ENCODE peak calls at places on chromosomes 13 and 19, in ten cellular contexts. One of them, this sample, is unnamed.
A peak's percentile ranks its signal among the peaks of the same experiment; 100 is the strongest.

GRCh38 chr13:113116871-113117271 is 5.7 kb upstream of the F10 start:
- DNase-seq in BJ: no peak
- DNase-seq in IMR-90: no peak
- DNase-seq in progenitor cell of endocrine pancreas: no peak
- DNase-seq in foreskin keratinocyte: no peak
- DNase-seq in WERI-Rb-1: peak; percentile 6
- DNase-seq in upper lobe of right lung: no peak
- DNase-seq in dorsolateral prefrontal cortex: no peak
- DNase-seq in brain microvascular endothelial cell: no peak
- DNase-seq in retinal pigment epithelial cell: no peak
- DNase-seq in this sample: no peak

GRCh38 chr19:10142701-10143375 is 23.1 kb upstream of the EIF3G start:
- DNase-seq in retinal pigment epithelial cell: no peak
- DNase-seq in dorsolateral prefrontal cortex: no peak
- DNase-seq in upper lobe of right lung: peak; percentile 79
- DNase-seq in BJ: no peak
- DNase-seq in IMR-90: no peak
- DNase-seq in foreskin keratinocyte: no peak
- DNase-seq in progenitor cell of endocrine pancreas: no peak
- DNase-seq in brain microvascular endothelial cell: no peak
- DNase-seq in WERI-Rb-1: no peak
- DNase-seq in this sample: no peak

GRCh38 chr13:36418022-36418805 is 14.1 kb upstream of the CCNA1 start:
- DNase-seq in BJ: no peak
- DNase-seq in IMR-90: peak; percentile 58
- DNase-seq in foreskin keratinocyte: peak; percentile 60
- DNase-seq in WERI-Rb-1: no peak
- DNase-seq in progenitor cell of endocrine pancreas: no peak
- DNase-seq in retinal pigment epithelial cell: peak; percentile 64
- DNase-seq in upper lobe of right lung: no peak
- DNase-seq in dorsolateral prefrontal cortex: no peak
- DNase-seq in brain microvascular endothelial cell: peak; percentile 64
- DNase-seq in this sample: no peak

GRCh38 chr13:80086304-80086721 is 254.6 kb downstream of the SPRY2 start:
- DNase-seq in BJ: no peak
- DNase-seq in IMR-90: peak; percentile 60
- DNase-seq in progenitor cell of endocrine pancreas: no peak
- DNase-seq in retinal pigment epithelial cell: no peak
- DNase-seq in upper lobe of right lung: no peak
- DNase-seq in foreskin keratinocyte: peak; percentile 85
- DNase-seq in brain microvascular endothelial cell: no peak
- DNase-seq in dorsolateral prefrontal cortex: no peak
- DNase-seq in WERI-Rb-1: no peak
- DNase-seq in this sample: no peak

GRCh38 chr13:40469581-40470282 is 196.7 kb downstream of the FOXO1 start:
- DNase-seq in WERI-Rb-1: no peak
- DNase-seq in BJ: no peak
- DNase-seq in dorsolateral prefrontal cortex: no peak
- DNase-seq in foreskin keratinocyte: no peak
- DNase-seq in retinal pigment epithelial cell: no peak
- DNase-seq in progenitor cell of endocrine pancreas: no peak
- DNase-seq in upper lobe of right lung: no peak
- DNase-seq in IMR-90: no peak
- DNase-seq in brain microvascular endothelial cell: no peak
- DNase-seq in this sample: no peak

GRCh38 chr13:78468546-78469060 is 134.7 kb downstream of the POU4F1 start:
- DNase-seq in retinal pigment epithelial cell: no peak
- DNase-seq in upper lobe of right lung: no peak
- DNase-seq in foreskin keratinocyte: no peak
- DNase-seq in IMR-90: no peak
- DNase-seq in WERI-Rb-1: no peak
- DNase-seq in progenitor cell of endocrine pancreas: no peak
- DNase-seq in brain microvascular endothelial cell: no peak
- DNase-seq in dorsolateral prefrontal cortex: no peak
- DNase-seq in BJ: no peak
- DNase-seq in this sample: no peak

GRCh38 chr19:2478324-2478755 is 2.4 kb downstream of the GADD45B start:
- DNase-seq in upper lobe of right lung: peak; percentile 87
- DNase-seq in foreskin keratinocyte: peak; percentile 71
- DNase-seq in BJ: no peak
- DNase-seq in progenitor cell of endocrine pancreas: no peak
- DNase-seq in WERI-Rb-1: no peak
- DNase-seq in IMR-90: peak; percentile 64
- DNase-seq in brain microvascular endothelial cell: no peak
- DNase-seq in retinal pigment epithelial cell: no peak
- DNase-seq in dorsolateral prefrontal cortex: no peak
- DNase-seq in this sample: peak; percentile 49

GRCh38 chr13:110932588-110932987 is 17.7 kb upstream of the ANKRD10 start:
- DNase-seq in retinal pigment epithelial cell: no peak
- DNase-seq in dorsolateral prefrontal cortex: no peak
- DNase-seq in WERI-Rb-1: no peak
- DNase-seq in IMR-90: no peak
- DNase-seq in BJ: no peak
- DNase-seq in brain microvascular endothelial cell: no peak
- DNase-seq in foreskin keratinocyte: no peak
- DNase-seq in progenitor cell of endocrine pancreas: no peak
- DNase-seq in upper lobe of right lung: no peak
- DNase-seq in this sample: no peak

GRCh38 chr19:47331490-47331889 is 485 bp upstream of the C5AR2 start:
- DNase-seq in BJ: no peak
- DNase-seq in WERI-Rb-1: no peak
- DNase-seq in upper lobe of right lung: no peak
- DNase-seq in IMR-90: no peak
- DNase-seq in brain microvascular endothelial cell: no peak
- DNase-seq in dorsolateral prefrontal cortex: no peak
- DNase-seq in foreskin keratinocyte: no peak
- DNase-seq in progenitor cell of endocrine pancreas: no peak
- DNase-seq in retinal pigment epithelial cell: no peak
- DNase-seq in this sample: no peak

GRCh38 chr13:96817336-96817941 is 176.8 kb downstream of the OXGR1 start:
- DNase-seq in progenitor cell of endocrine pancreas: no peak
- DNase-seq in dorsolateral prefrontal cortex: no peak
- DNase-seq in retinal pigment epithelial cell: no peak
- DNase-seq in BJ: no peak
- DNase-seq in foreskin keratinocyte: no peak
- DNase-seq in brain microvascular endothelial cell: no peak
- DNase-seq in upper lobe of right lung: no peak
- DNase-seq in IMR-90: peak; percentile 10
- DNase-seq in WERI-Rb-1: no peak
- DNase-seq in this sample: no peak

GRCh38 chr19:11697284-11697855 is 41.4 kb downstream of the ZNF823 start:
- DNase-seq in brain microvascular endothelial cell: no peak
- DNase-seq in BJ: no peak
- DNase-seq in WERI-Rb-1: no peak
- DNase-seq in upper lobe of right lung: no peak
- DNase-seq in foreskin keratinocyte: no peak
- DNase-seq in progenitor cell of endocrine pancreas: no peak
- DNase-seq in retinal pigment epithelial cell: no peak
- DNase-seq in IMR-90: no peak
- DNase-seq in dorsolateral prefrontal cortex: no peak
- DNase-seq in this sample: no peak

GRCh38 chr19:11692127-11692790 is 46.5 kb downstream of the ZNF823 start:
- DNase-seq in BJ: no peak
- DNase-seq in brain microvascular endothelial cell: no peak
- DNase-seq in dorsolateral prefrontal cortex: no peak
- DNase-seq in IMR-90: no peak
- DNase-seq in progenitor cell of endocrine pancreas: no peak
- DNase-seq in upper lobe of right lung: no peak
- DNase-seq in foreskin keratinocyte: no peak
- DNase-seq in WERI-Rb-1: no peak
- DNase-seq in retinal pigment epithelial cell: no peak
- DNase-seq in this sample: no peak

GRCh38 chr19:11698231-11698630 is 40.5 kb downstream of the ZNF823 start:
- DNase-seq in dorsolateral prefrontal cortex: no peak
- DNase-seq in BJ: no peak
- DNase-seq in IMR-90: no peak
- DNase-seq in foreskin keratinocyte: no peak
- DNase-seq in WERI-Rb-1: no peak
- DNase-seq in retinal pigment epithelial cell: no peak
- DNase-seq in brain microvascular endothelial cell: no peak
- DNase-seq in progenitor cell of endocrine pancreas: no peak
- DNase-seq in upper lobe of right lung: no peak
- DNase-seq in this sample: no peak

GRCh38 chr19:11694533-11695439 is 44.0 kb downstream of the ZNF823 start:
- DNase-seq in brain microvascular endothelial cell: peak; percentile 97
- DNase-seq in BJ: peak; percentile 71
- DNase-seq in upper lobe of right lung: peak; percentile 96
- DNase-seq in progenitor cell of endocrine pancreas: peak; percentile 91
- DNase-seq in IMR-90: peak; percentile 86
- DNase-seq in dorsolateral prefrontal cortex: peak; percentile 94
- DNase-seq in WERI-Rb-1: peak; percentile 99
- DNase-seq in foreskin keratinocyte: peak; percentile 83
- DNase-seq in retinal pigment epithelial cell: peak; percentile 65
- DNase-seq in this sample: peak; percentile 88

GRCh38 chr19:11693505-11694499 is 44.9 kb downstream of the ZNF823 start:
- DNase-seq in upper lobe of right lung: no peak
- DNase-seq in retinal pigment epithelial cell: peak; percentile 30
- DNase-seq in WERI-Rb-1: peak; percentile 91
- DNase-seq in brain microvascular endothelial cell: peak; percentile 73
- DNase-seq in progenitor cell of endocrine pancreas: no peak
- DNase-seq in dorsolateral prefrontal cortex: no peak
- DNase-seq in IMR-90: peak; percentile 75
- DNase-seq in foreskin keratinocyte: peak; percentile 89
- DNase-seq in BJ: peak; percentile 49
- DNase-seq in this sample: no peak
- TF ChIP-seq CTCF in upper lobe of right lung: no peak
- TF ChIP-seq CTCF in retinal pigment epithelial cell: peak; percentile 10
- TF ChIP-seq CTCF in WERI-Rb-1: no peak
- TF ChIP-seq CTCF in brain microvascular endothelial cell: no peak
- TF ChIP-seq CTCF in progenitor cell of endocrine pancreas: no peak
- TF ChIP-seq CTCF in dorsolateral prefrontal cortex: no peak
- TF ChIP-seq CTCF in IMR-90: peak; percentile 3
- TF ChIP-seq CTCF in foreskin keratinocyte: peak; percentile 40
- TF ChIP-seq CTCF in BJ: no peak
- TF ChIP-seq CTCF in this sample: no peak

GRCh38 chr13:30355839-30356238 is 48.5 kb upstream of the KATNAL1 start:
- DNase-seq in BJ: no peak
- DNase-seq in progenitor cell of endocrine pancreas: no peak
- DNase-seq in upper lobe of right lung: no peak
- DNase-seq in IMR-90: no peak
- DNase-seq in dorsolateral prefrontal cortex: no peak
- DNase-seq in foreskin keratinocyte: no peak
- DNase-seq in brain microvascular endothelial cell: no peak
- DNase-seq in WERI-Rb-1: no peak
- DNase-seq in retinal pigment epithelial cell: no peak
- DNase-seq in this sample: no peak

GRCh38 chr13:30353060-30353459 is 45.7 kb upstream of the KATNAL1 start:
- DNase-seq in brain microvascular endothelial cell: no peak
- DNase-seq in retinal pigment epithelial cell: no peak
- DNase-seq in progenitor cell of endocrine pancreas: no peak
- DNase-seq in WERI-Rb-1: no peak
- DNase-seq in upper lobe of right lung: no peak
- DNase-seq in IMR-90: no peak
- DNase-seq in foreskin keratinocyte: no peak
- DNase-seq in dorsolateral prefrontal cortex: no peak
- DNase-seq in BJ: no peak
- DNase-seq in this sample: no peak

GRCh38 chr13:30354481-30355404 is 47.4 kb upstream of the KATNAL1 start:
- DNase-seq in WERI-Rb-1: no peak
- DNase-seq in brain microvascular endothelial cell: no peak
- DNase-seq in foreskin keratinocyte: no peak
- DNase-seq in BJ: no peak
- DNase-seq in IMR-90: no peak
- DNase-seq in upper lobe of right lung: no peak
- DNase-seq in progenitor cell of endocrine pancreas: no peak
- DNase-seq in retinal pigment epithelial cell: no peak
- DNase-seq in dorsolateral prefrontal cortex: no peak
- DNase-seq in this sample: no peak

GRCh38 chr13:30353601-30354000 is 46.2 kb upstream of the KATNAL1 start:
- DNase-seq in retinal pigment epithelial cell: no peak
- DNase-seq in dorsolateral prefrontal cortex: no peak
- DNase-seq in foreskin keratinocyte: no peak
- DNase-seq in progenitor cell of endocrine pancreas: no peak
- DNase-seq in brain microvascular endothelial cell: no peak
- DNase-seq in BJ: no peak
- DNase-seq in upper lobe of right lung: no peak
- DNase-seq in IMR-90: no peak
- DNase-seq in WERI-Rb-1: no peak
- DNase-seq in this sample: no peak

DNA sequence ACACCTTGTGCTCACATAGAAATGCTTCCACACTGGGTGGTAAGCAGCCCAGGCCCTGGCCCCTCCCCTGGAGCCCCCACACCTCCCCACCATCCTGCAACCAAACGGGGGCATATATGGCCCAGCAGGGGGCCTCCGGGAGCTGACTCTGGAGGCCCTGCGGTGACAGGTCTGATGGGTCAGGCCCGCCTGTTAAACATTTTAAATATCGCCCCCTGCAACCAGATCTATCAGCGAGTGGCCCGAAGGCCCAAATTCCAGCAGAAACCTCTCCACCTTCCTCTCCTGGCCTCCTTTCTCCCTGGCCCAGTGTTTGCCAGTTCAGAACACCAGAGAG is 48.0 kb upstream of the KATNAL1 start:
- DNase-seq in WERI-Rb-1: peak; percentile 8
- DNase-seq in progenitor cell of endocrine pancreas: peak; percentile 22
- DNase-seq in upper lobe of right lung: peak; percentile 70
- DNase-seq in retinal pigment epithelial cell: no peak
- DNase-seq in IMR-90: no peak
- DNase-seq in BJ: no peak
- DNase-seq in dorsolateral prefrontal cortex: no peak
- DNase-seq in brain microvascular endothelial cell: no peak
- DNase-seq in foreskin keratinocyte: no peak
- DNase-seq in this sample: peak; percentile 51
- TF ChIP-seq CTCF in WERI-Rb-1: no peak
- TF ChIP-seq CTCF in progenitor cell of endocrine pancreas: peak; percentile 56
- TF ChIP-seq CTCF in upper lobe of right lung: peak; percentile 53
- TF ChIP-seq CTCF in retinal pigment epithelial cell: peak; percentile 34
- TF ChIP-seq CTCF in IMR-90: peak; percentile 23
- TF ChIP-seq CTCF in BJ: peak; percentile 19
- TF ChIP-seq CTCF in dorsolateral prefrontal cortex: no peak
- TF ChIP-seq CTCF in brain microvascular endothelial cell: peak; percentile 66
- TF ChIP-seq CTCF in foreskin keratinocyte: peak; percentile 39
- TF ChIP-seq CTCF in this sample: peak; percentile 51

GRCh38 chr19:57578487-57579205 is at the start of gene ZNF416:
- DNase-seq in progenitor cell of endocrine pancreas: peak; percentile 88
- DNase-seq in IMR-90: peak; percentile 99
- DNase-seq in dorsolateral prefrontal cortex: peak; percentile 96
- DNase-seq in brain microvascular endothelial cell: peak; percentile 99
- DNase-seq in foreskin keratinocyte: peak; percentile 98
- DNase-seq in WERI-Rb-1: peak; percentile 98
- DNase-seq in upper lobe of right lung: peak; percentile 96
- DNase-seq in BJ: peak; percentile 95
- DNase-seq in retinal pigment epithelial cell: peak; percentile 92
- DNase-seq in this sample: peak; percentile 88
- TF ChIP-seq CTCF in progenitor cell of endocrine pancreas: peak; percentile 29
- TF ChIP-seq CTCF in IMR-90: peak; percentile 39
- TF ChIP-seq CTCF in dorsolateral prefrontal cortex: peak; percentile 39
- TF ChIP-seq CTCF in brain microvascular endothelial cell: peak; percentile 33
- TF ChIP-seq CTCF in foreskin keratinocyte: peak; percentile 56
- TF ChIP-seq CTCF in WERI-Rb-1: no peak
- TF ChIP-seq CTCF in upper lobe of right lung: peak; percentile 34
- TF ChIP-seq CTCF in BJ: peak; percentile 39
- TF ChIP-seq CTCF in retinal pigment epithelial cell: peak; percentile 22
- TF ChIP-seq CTCF in this sample: no peak

GRCh38 chr19:29671393-29672076 is 6.3 kb downstream of the PLEKHF1 start:
- DNase-seq in retinal pigment epithelial cell: peak; percentile 79
- DNase-seq in brain microvascular endothelial cell: peak; percentile 24
- DNase-seq in WERI-Rb-1: no peak
- DNase-seq in IMR-90: no peak
- DNase-seq in BJ: no peak
- DNase-seq in progenitor cell of endocrine pancreas: no peak
- DNase-seq in foreskin keratinocyte: peak; percentile 92
- DNase-seq in upper lobe of right lung: peak; percentile 81
- DNase-seq in dorsolateral prefrontal cortex: no peak
- DNase-seq in this sample: peak; percentile 81
- TF ChIP-seq CTCF in retinal pigment epithelial cell: peak; percentile 43
- TF ChIP-seq CTCF in brain microvascular endothelial cell: peak; percentile 53
- TF ChIP-seq CTCF in WERI-Rb-1: peak; percentile 35
- TF ChIP-seq CTCF in IMR-90: no peak
- TF ChIP-seq CTCF in BJ: peak; percentile 19
- TF ChIP-seq CTCF in progenitor cell of endocrine pancreas: no peak
- TF ChIP-seq CTCF in foreskin keratinocyte: peak; percentile 51
- TF ChIP-seq CTCF in upper lobe of right lung: peak; percentile 42
- TF ChIP-seq CTCF in dorsolateral prefrontal cortex: no peak
- TF ChIP-seq CTCF in this sample: peak; percentile 77

GRCh38 chr13:86464193-86464592 is 665.0 kb upstream of the SLITRK6 start:
- DNase-seq in IMR-90: no peak
- DNase-seq in upper lobe of right lung: no peak
- DNase-seq in dorsolateral prefrontal cortex: no peak
- DNase-seq in WERI-Rb-1: no peak
- DNase-seq in progenitor cell of endocrine pancreas: no peak
- DNase-seq in BJ: no peak
- DNase-seq in foreskin keratinocyte: no peak
- DNase-seq in brain microvascular endothelial cell: no peak
- DNase-seq in retinal pigment epithelial cell: no peak
- DNase-seq in this sample: no peak
- TF ChIP-seq CTCF in IMR-90: no peak
- TF ChIP-seq CTCF in upper lobe of right lung: no peak
- TF ChIP-seq CTCF in dorsolateral prefrontal cortex: no peak
- TF ChIP-seq CTCF in WERI-Rb-1: peak; percentile 48
- TF ChIP-seq CTCF in progenitor cell of endocrine pancreas: no peak
- TF ChIP-seq CTCF in BJ: no peak
- TF ChIP-seq CTCF in foreskin keratinocyte: peak; percentile 20
- TF ChIP-seq CTCF in brain microvascular endothelial cell: peak; percentile 41
- TF ChIP-seq CTCF in retinal pigment epithelial cell: peak; percentile 52
- TF ChIP-seq CTCF in this sample: no peak